ENCODE peak calls at places on chromosomes 1 and 21, in six cellular contexts. G is AG04450, F is transverse colon, P is right lobe of liver, O is fibroblast of mammary gland, R is cardiac fibroblast. K is an unnamed sample.

GRCh38 chr1:247857069-247857985 is at the start of gene TRIM58:
- DNase-seq in G (no peak), F (peak), P (no peak), O (no peak), R (peak), K (no peak)

GRCh38 chr1:41496080-41497055 is 11.9 kb upstream of the EDN2 start:
- DNase-seq in G (peak), F (peak), P (peak), O (peak), R (peak), K (no peak)

GRCh38 chr1:8169364-8170058 is 143.4 kb upstream of the ERRFI1 start:
- DNase-seq in G (peak), F (peak), P (peak), O (peak), R (peak), K (no peak)

GRCh38 chr1:182885591-182885990 is 46.4 kb downstream of the DHX9 start:
- DNase-seq in G (no peak), F (no peak), P (no peak), O (no peak), R (no peak), K (no peak)

GRCh38 chr1:28830814-28831213 is 18.8 kb downstream of the OPRD1 start:
- DNase-seq in G (no peak), F (no peak), P (no peak), O (no peak), R (no peak), K (no peak)

GRCh38 chr1:211632117-211632807 is 43.2 kb downstream of the NEK2 start:
- DNase-seq in G (no peak), F (no peak), P (no peak), O (no peak), R (no peak), K (peak)

GRCh38 chr1:64038965-64039926 is 164.2 kb upstream of the UBE2U start:
- DNase-seq in G (peak), F (no peak), P (no peak), O (peak), R (peak), K (no peak)

GRCh38 chr1:201276891-201277290 is 6.4 kb upstream of the PKP1 start:
- DNase-seq in G (no peak), F (no peak), P (no peak), O (no peak), R (no peak), K (no peak)

GRCh38 chr1:208977012-208977411 is 606.5 kb upstream of the CAMK1G start:
- DNase-seq in G (no peak), F (no peak), P (no peak), O (peak), R (peak), K (no peak)

GRCh38 chr21:42460391-42461184 is 35.4 kb downstream of the RSPH1 start:
- DNase-seq in G (no peak), F (peak), P (peak), O (no peak), R (no peak), K (no peak)

GRCh38 chr1:221397141-221397540 is 344.7 kb downstream of the DUSP10 start:
- DNase-seq in G (no peak), F (no peak), P (no peak), O (no peak), R (no peak), K (no peak)

GRCh38 chr1:214228976-214229375 is 52.0 kb upstream of the SMYD2 start:
- DNase-seq in G (no peak), F (no peak), P (no peak), O (no peak), R (no peak), K (no peak)

GRCh38 chr1:214233856-214234634 is 46.9 kb upstream of the SMYD2 start:
- DNase-seq in G (no peak), F (no peak), P (no peak), O (no peak), R (peak), K (no peak)

GRCh38 chr1:214229736-214230135 is 51.2 kb upstream of the SMYD2 start:
- DNase-seq in G (no peak), F (no peak), P (no peak), O (no peak), R (no peak), K (no peak)

GRCh38 chr1:214236477-214236876 is 44.5 kb upstream of the SMYD2 start:
- DNase-seq in G (no peak), F (no peak), P (no peak), O (no peak), R (no peak), K (no peak)

DNA sequence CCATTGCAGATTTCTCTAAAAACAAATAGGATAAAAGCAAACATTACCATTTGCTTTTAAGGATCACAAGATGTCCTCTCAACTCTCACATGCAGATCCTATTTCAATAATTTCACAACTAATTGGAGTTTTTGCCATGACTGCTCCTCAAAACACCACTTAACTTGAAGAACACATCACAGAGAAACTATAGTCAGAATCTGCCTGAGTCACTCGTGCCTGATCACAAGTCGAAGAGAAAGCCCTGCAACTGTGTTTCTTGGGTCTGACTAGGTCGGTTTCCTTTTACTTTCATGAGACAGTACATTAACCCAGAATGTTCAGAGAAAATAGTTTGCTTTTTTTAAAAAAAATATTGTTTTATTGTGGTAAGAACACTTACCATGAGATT is 46.3 kb upstream of the SMYD2 start:
- DNase-seq in G (no peak), F (no peak), P (no peak), O (peak), R (peak), K (no peak)
- TF ChIP-seq CTCF in G (no peak), F (no peak), P (no peak), O (no peak), R (no peak), K (no peak)

GRCh38 chr21:15063081-15063820 is 1.5 kb downstream of the NRIP1 start:
- DNase-seq in G (no peak), F (no peak), P (no peak), O (no peak), R (peak), K (no peak)
- TF ChIP-seq CTCF in G (no peak), F (no peak), P (no peak), O (no peak), R (no peak), K (no peak)

DNA sequence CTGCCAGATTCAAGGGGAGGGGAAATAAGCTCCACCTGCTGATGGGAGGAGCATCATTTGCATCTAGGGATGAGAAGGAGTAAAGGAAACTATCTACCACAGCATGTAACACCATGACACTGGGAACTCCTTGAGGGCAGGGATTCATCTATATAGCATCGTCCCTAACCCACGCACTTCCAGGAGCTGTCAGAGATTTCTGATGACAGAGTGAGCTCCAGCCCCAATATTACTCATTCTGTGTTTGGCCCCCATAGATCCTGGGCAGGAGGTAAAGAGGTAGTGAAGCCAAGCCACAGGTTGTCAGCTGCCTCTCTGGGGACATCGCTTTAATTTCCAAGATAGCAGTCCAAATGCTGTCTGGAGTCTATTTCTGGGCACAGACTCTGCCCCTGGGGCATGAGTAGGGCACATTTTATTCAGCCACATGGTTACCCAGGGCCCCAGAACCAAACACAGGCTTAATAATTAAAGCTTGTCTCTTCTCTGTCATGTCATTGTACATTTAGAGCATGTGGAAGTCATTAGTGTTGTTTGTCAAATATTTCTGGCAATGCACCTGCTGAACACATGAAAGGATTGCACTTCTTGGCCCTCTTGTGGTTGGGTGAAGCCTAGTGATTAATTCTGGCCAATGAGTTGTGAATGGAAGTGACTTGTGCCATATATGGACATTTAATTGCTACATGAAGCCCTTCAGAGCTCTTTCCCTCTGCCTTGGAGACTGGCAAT is 105.9 kb upstream of the POU3F1 start:
- DNase-seq in G (no peak), F (no peak), P (no peak), O (peak), R (no peak), K (no peak)
- TF ChIP-seq CTCF in G (peak), F (no peak), P (peak), O (no peak), R (no peak), K (peak)

GRCh38 chr1:70866522-70867256 is 180.9 kb downstream of the PTGER3 start:
- DNase-seq in G (no peak), F (no peak), P (no peak), O (no peak), R (no peak), K (no peak)
- TF ChIP-seq CTCF in G (no peak), F (no peak), P (no peak), O (no peak), R (no peak), K (no peak)